ENCODE peak calls at places on chromosome 12, in six cellular contexts. One of them, this sample, is unnamed.

GRCh38 chr12:116381744-116382455 is 104.4 kb upstream of the MED13L start:
- DNase-seq in SK-N-SH: no peak
- DNase-seq in H9: peak; percentile 73
- DNase-seq in neural progenitor cell: peak; percentile 92
- DNase-seq in K562: no peak
- DNase-seq in fibroblast of lung: peak; percentile 99
- DNase-seq in this sample: peak; percentile 89

GRCh38 chr12:49051373-49051764 is 9.2 kb downstream of the KMT2D start:
- DNase-seq in SK-N-SH: no peak
- DNase-seq in H9: no peak
- DNase-seq in neural progenitor cell: no peak
- DNase-seq in K562: no peak
- DNase-seq in fibroblast of lung: no peak
- DNase-seq in this sample: no peak

GRCh38 chr12:27177716-27178115 is 66.4 kb upstream of the STK38L start:
- DNase-seq in SK-N-SH: no peak
- DNase-seq in H9: no peak
- DNase-seq in neural progenitor cell: no peak
- DNase-seq in K562: no peak
- DNase-seq in fibroblast of lung: peak; percentile 94
- DNase-seq in this sample: peak; percentile 52

GRCh38 chr12:63419119-63419518 is 249.2 kb downstream of the DPY19L2 start:
- DNase-seq in SK-N-SH: no peak
- DNase-seq in H9: peak; percentile 46
- DNase-seq in neural progenitor cell: no peak
- DNase-seq in K562: no peak
- DNase-seq in fibroblast of lung: peak; percentile 12
- DNase-seq in this sample: no peak

GRCh38 chr12:129025055-129025454 is 171.8 kb downstream of the GLT1D1 start:
- DNase-seq in SK-N-SH: no peak
- DNase-seq in H9: no peak
- DNase-seq in neural progenitor cell: no peak
- DNase-seq in K562: no peak
- DNase-seq in fibroblast of lung: no peak
- DNase-seq in this sample: no peak

GRCh38 chr12:115817399-115817798 is 460.1 kb downstream of the MED13L start:
- DNase-seq in SK-N-SH: no peak
- DNase-seq in H9: no peak
- DNase-seq in neural progenitor cell: no peak
- DNase-seq in K562: no peak
- DNase-seq in fibroblast of lung: no peak
- DNase-seq in this sample: no peak

GRCh38 chr12:113930249-113930648 is 35.9 kb downstream of the RBM19 start:
- DNase-seq in SK-N-SH: no peak
- DNase-seq in H9: no peak
- DNase-seq in neural progenitor cell: no peak
- DNase-seq in K562: no peak
- DNase-seq in fibroblast of lung: no peak
- DNase-seq in this sample: no peak

GRCh38 chr12:102343361-102344121 is 136.8 kb downstream of the IGF1 start:
- DNase-seq in SK-N-SH: no peak
- DNase-seq in H9: no peak
- DNase-seq in neural progenitor cell: peak; percentile 37
- DNase-seq in K562: no peak
- DNase-seq in fibroblast of lung: peak; percentile 5
- DNase-seq in this sample: peak; percentile 12

GRCh38 chr12:113786107-113786506 is 180.0 kb downstream of the RBM19 start:
- DNase-seq in SK-N-SH: no peak
- DNase-seq in H9: no peak
- DNase-seq in neural progenitor cell: no peak
- DNase-seq in K562: no peak
- DNase-seq in fibroblast of lung: no peak
- DNase-seq in this sample: no peak

GRCh38 chr12:10759657-10760056 is 36.5 kb upstream of the YBX3 start:
- DNase-seq in SK-N-SH: no peak
- DNase-seq in H9: no peak
- DNase-seq in neural progenitor cell: no peak
- DNase-seq in K562: no peak
- DNase-seq in fibroblast of lung: no peak
- DNase-seq in this sample: no peak
- H2AFZ ChIP-seq in SK-N-SH: no peak overlapping the region
- H2AFZ ChIP-seq in H9: no peak overlapping the region
- H2AFZ ChIP-seq in neural progenitor cell: no peak overlapping the region
- H2AFZ ChIP-seq in K562: no peak overlapping the region
- H2AFZ ChIP-seq in fibroblast of lung: no peak overlapping the region
- H2AFZ ChIP-seq in this sample: no peak overlapping the region

DNA sequence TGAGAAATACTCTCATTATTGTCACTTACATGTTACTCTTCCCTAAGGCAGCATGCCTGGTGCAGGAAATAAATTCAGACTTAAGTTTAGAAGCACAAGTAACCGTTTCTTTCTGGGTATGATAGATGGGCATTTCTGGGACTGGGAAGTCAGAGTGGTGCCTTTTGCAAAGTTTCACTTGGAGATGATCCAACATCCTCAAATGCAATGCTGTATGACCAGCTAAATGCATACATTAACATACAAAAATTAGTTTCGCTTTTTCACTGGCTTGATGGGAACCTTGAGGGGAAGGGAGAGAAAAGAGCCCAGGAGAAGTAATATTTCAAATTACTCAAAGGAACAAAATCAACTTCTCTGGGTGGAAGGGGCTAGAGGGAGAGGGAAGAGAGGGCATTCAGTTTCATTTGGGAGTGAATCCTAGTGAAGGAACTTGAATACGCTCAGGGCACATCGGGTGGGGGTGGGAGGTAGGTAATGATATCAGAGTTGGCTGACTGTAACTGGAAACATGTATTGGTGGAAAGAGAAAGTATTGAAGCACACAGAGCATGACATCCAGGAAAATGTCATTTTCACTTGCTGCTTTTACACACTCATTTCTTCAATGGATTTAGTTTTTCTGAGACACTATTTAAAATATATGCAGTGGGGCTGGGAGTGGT is 175.4 kb downstream of the PTPRO start:
- DNase-seq in SK-N-SH: no peak
- DNase-seq in H9: no peak
- DNase-seq in neural progenitor cell: no peak
- DNase-seq in K562: no peak
- DNase-seq in fibroblast of lung: no peak
- DNase-seq in this sample: no peak
- TF ChIP-seq CTCF in SK-N-SH: no peak
- TF ChIP-seq CTCF in H9: no peak
- TF ChIP-seq CTCF in neural progenitor cell: no peak
- TF ChIP-seq CTCF in K562: no peak
- TF ChIP-seq CTCF in fibroblast of lung: no peak
- TF ChIP-seq CTCF in this sample: no peak

GRCh38 chr12:66915312-66915904 is 236.5 kb upstream of the GRIP1 start:
- DNase-seq in SK-N-SH: no peak
- DNase-seq in H9: no peak
- DNase-seq in neural progenitor cell: peak; percentile 66
- DNase-seq in K562: no peak
- DNase-seq in fibroblast of lung: no peak
- DNase-seq in this sample: no peak
- H2AFZ ChIP-seq in SK-N-SH: no peak overlapping the region
- H2AFZ ChIP-seq in H9: no peak overlapping the region
- H2AFZ ChIP-seq in neural progenitor cell: no peak overlapping the region
- H2AFZ ChIP-seq in K562: peak overlapping the region; percentile 47
- H2AFZ ChIP-seq in fibroblast of lung: no peak overlapping the region
- H2AFZ ChIP-seq in this sample: no peak overlapping the region

GRCh38 chr12:16449459-16449858 is 102.0 kb downstream of the MGST1 start:
- DNase-seq in SK-N-SH: no peak
- DNase-seq in H9: no peak
- DNase-seq in neural progenitor cell: no peak
- DNase-seq in K562: no peak
- DNase-seq in fibroblast of lung: no peak
- DNase-seq in this sample: no peak
- TF ChIP-seq CTCF in SK-N-SH: no peak
- TF ChIP-seq CTCF in H9: no peak
- TF ChIP-seq CTCF in neural progenitor cell: no peak
- TF ChIP-seq CTCF in K562: no peak
- TF ChIP-seq CTCF in fibroblast of lung: no peak
- TF ChIP-seq CTCF in this sample: no peak

DNA sequence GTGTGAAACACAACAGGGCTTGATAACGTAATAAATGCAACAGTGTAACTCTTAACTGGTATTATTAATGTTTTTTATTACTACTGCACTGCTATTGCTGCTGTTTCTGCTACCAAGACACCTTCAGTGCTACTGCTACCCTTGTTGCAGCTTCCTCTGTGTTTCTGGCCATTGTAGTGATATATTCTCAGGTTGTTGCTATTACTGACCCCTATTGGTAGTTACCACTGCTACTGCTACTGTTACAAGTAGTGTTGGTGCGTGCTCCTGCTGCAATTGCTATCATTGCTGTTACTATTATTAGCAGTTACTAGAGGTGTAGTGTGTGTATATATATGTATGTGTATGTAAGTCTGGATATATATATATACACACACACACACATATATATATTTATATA is 87.2 kb upstream of the PTPRB start:
- DNase-seq in SK-N-SH: no peak
- DNase-seq in H9: peak; percentile 35
- DNase-seq in neural progenitor cell: peak; percentile 19
- DNase-seq in K562: no peak
- DNase-seq in fibroblast of lung: peak; percentile 10
- DNase-seq in this sample: peak; percentile 55
- H2AFZ ChIP-seq in SK-N-SH: no peak overlapping the region
- H2AFZ ChIP-seq in H9: no peak overlapping the region
- H2AFZ ChIP-seq in neural progenitor cell: no peak overlapping the region
- H2AFZ ChIP-seq in K562: no peak overlapping the region
- H2AFZ ChIP-seq in fibroblast of lung: no peak overlapping the region
- H2AFZ ChIP-seq in this sample: no peak overlapping the region

DNA sequence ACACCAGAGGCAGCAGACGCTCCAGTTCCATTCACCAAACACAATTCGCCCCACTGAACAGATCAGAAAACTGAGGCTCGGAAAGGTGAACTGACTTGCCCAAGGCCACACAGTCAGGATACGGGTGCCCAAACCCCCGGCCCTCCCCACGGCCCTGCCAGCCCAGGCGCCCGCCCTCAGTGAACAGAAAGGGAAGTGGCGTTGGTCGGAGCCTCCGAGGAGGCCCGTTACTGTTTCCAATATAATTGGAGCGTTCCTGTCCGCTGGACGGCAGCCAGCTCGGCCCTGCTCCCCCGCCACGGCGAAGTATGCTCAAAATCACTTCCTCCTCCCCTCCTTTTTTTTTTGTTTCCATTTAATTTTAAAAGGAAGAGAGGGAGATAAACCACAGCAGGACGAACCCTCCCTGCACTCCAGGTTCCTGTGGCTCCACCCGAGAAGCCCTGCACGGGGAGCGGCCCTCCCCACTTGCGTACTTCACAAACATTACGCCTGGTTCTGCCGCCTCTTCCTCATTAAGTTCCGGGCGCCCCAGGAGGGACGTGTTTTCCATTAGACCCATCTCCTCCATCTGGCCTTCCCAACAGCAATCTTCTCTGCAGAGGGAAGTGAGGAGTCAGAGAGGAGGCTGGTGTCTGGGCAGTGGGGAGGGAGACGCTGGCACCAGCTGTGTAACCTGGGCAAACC is 61.1 kb downstream of the NCOR2 start:
- DNase-seq in SK-N-SH: peak; percentile 89
- DNase-seq in H9: peak; percentile 52
- DNase-seq in neural progenitor cell: peak; percentile 28
- DNase-seq in K562: peak; percentile 38
- DNase-seq in fibroblast of lung: peak; percentile 77
- DNase-seq in this sample: peak; percentile 75
- TF ChIP-seq CTCF in SK-N-SH: no peak
- TF ChIP-seq CTCF in H9: no peak
- TF ChIP-seq CTCF in neural progenitor cell: no peak
- TF ChIP-seq CTCF in K562: no peak
- TF ChIP-seq CTCF in fibroblast of lung: no peak
- TF ChIP-seq CTCF in this sample: no peak

GRCh38 chr12:57738142-57738474 is 434 bp downstream of the AGAP2 start:
- DNase-seq in SK-N-SH: no peak
- DNase-seq in H9: no peak
- DNase-seq in neural progenitor cell: no peak
- DNase-seq in K562: no peak
- DNase-seq in fibroblast of lung: no peak
- DNase-seq in this sample: no peak

GRCh38 chr12:57735952-57736742 is 2.4 kb downstream of the AGAP2 start:
- DNase-seq in SK-N-SH: peak; percentile 87
- DNase-seq in H9: peak; percentile 84
- DNase-seq in neural progenitor cell: peak; percentile 80
- DNase-seq in K562: peak; percentile 82
- DNase-seq in fibroblast of lung: peak; percentile 15
- DNase-seq in this sample: no peak

GRCh38 chr12:57736743-57737466 is 1.6 kb downstream of the AGAP2 start:
- DNase-seq in SK-N-SH: no peak
- DNase-seq in H9: peak; percentile 56
- DNase-seq in neural progenitor cell: peak; percentile 33
- DNase-seq in K562: no peak
- DNase-seq in fibroblast of lung: no peak
- DNase-seq in this sample: no peak

GRCh38 chr12:57738661-57739237 is at the start of gene AGAP2:
- DNase-seq in SK-N-SH: peak; percentile 91
- DNase-seq in H9: peak; percentile 79
- DNase-seq in neural progenitor cell: peak; percentile 80
- DNase-seq in K562: no peak
- DNase-seq in fibroblast of lung: peak; percentile 27
- DNase-seq in this sample: no peak

DNA sequence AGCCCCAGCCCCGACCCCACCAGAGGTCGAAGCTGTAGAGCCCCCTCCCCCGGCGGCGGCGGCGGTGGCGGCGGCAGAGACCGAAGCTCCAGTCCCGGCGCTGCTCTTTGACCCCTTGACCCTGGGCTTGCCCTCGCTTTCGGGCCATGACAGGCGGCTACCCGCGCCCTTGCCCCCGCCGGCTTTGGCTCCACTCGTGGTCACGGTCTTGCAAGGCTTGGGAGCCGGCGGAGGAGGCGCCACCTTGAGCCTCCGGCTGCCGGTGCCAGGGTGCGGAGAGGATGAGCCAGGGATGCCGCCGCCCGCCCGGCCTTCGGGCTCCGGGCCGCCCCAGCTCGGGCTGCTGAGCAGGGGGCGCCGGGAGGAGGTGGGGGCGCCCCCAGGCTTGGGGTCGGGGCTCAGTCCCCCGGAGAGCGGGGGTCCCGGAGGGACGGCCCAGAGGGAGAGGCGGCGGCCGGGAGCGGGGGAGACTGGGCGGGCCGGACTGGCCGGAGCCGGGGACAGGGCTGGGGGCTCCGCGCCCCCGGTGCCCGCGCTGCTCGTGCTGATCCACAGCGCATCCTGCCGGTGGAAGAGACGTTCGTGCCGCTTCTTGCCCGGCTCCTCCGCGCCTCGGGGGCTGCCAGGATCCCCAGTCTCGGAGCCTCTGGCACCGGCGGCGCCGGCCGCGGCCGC is 938 bp downstream of the AGAP2 start:
- DNase-seq in SK-N-SH: peak; percentile 84
- DNase-seq in H9: peak; percentile 56
- DNase-seq in neural progenitor cell: peak; percentile 80
- DNase-seq in K562: no peak
- DNase-seq in fibroblast of lung: no peak
- DNase-seq in this sample: no peak
- H2AFZ ChIP-seq in SK-N-SH: peak overlapping the region; percentile 59
- H2AFZ ChIP-seq in H9: no peak overlapping the region
- H2AFZ ChIP-seq in neural progenitor cell: no peak overlapping the region
- H2AFZ ChIP-seq in K562: peak overlapping the region; percentile 94
- H2AFZ ChIP-seq in fibroblast of lung: no peak overlapping the region
- H2AFZ ChIP-seq in this sample: no peak overlapping the region